ENCODE peak calls at places on chromosome 12, in five cellular contexts. One of them, this sample, is unnamed.

GRCh38 chr12:121003650-121004049 is 12.6 kb downstream of the C12orf43 start:
- DNase-seq in transverse colon: peak
- DNase-seq in D341Med: no peak
- DNase-seq in T-helper 9 cell: no peak
- DNase-seq in stimulated activated CD8-positive, alpha-beta memory T cell treated with anti-CD3 and anti-CD28 coated beads, Interleukin-15, amount 100 ng/mL, for 1 hour: no peak
- DNase-seq in this sample: no peak

GRCh38 chr12:47032644-47033043 is 46.8 kb upstream of the PCED1B start:
- DNase-seq in transverse colon: no peak
- DNase-seq in D341Med: no peak
- DNase-seq in T-helper 9 cell: no peak
- DNase-seq in stimulated activated CD8-positive, alpha-beta memory T cell treated with anti-CD3 and anti-CD28 coated beads, Interleukin-15, amount 100 ng/mL, for 1 hour: no peak
- DNase-seq in this sample: no peak

GRCh38 chr12:111780166-111780565 is 13.4 kb downstream of the ALDH2 start:
- DNase-seq in stimulated activated CD8-positive, alpha-beta memory T cell treated with anti-CD3 and anti-CD28 coated beads, Interleukin-15, amount 100 ng/mL, for 1 hour: no peak
- DNase-seq in transverse colon: peak
- DNase-seq in T-helper 9 cell: no peak
- DNase-seq in D341Med: no peak
- DNase-seq in this sample: no peak

GRCh38 chr12:124884587-124885438 is 21.1 kb upstream of the SCARB1 start:
- DNase-seq in T-helper 9 cell: no peak
- DNase-seq in D341Med: no peak
- DNase-seq in stimulated activated CD8-positive, alpha-beta memory T cell treated with anti-CD3 and anti-CD28 coated beads, Interleukin-15, amount 100 ng/mL, for 1 hour: no peak
- DNase-seq in transverse colon: peak
- DNase-seq in this sample: no peak

GRCh38 chr12:52251367-52252055 is 18.5 kb downstream of the KRT7 start:
- DNase-seq in transverse colon: no peak
- DNase-seq in T-helper 9 cell: no peak
- DNase-seq in stimulated activated CD8-positive, alpha-beta memory T cell treated with anti-CD3 and anti-CD28 coated beads, Interleukin-15, amount 100 ng/mL, for 1 hour: no peak
- DNase-seq in D341Med: no peak
- DNase-seq in this sample: no peak

GRCh38 chr12:116404913-116405611 is 127.6 kb upstream of the MED13L start:
- DNase-seq in stimulated activated CD8-positive, alpha-beta memory T cell treated with anti-CD3 and anti-CD28 coated beads, Interleukin-15, amount 100 ng/mL, for 1 hour: no peak
- DNase-seq in transverse colon: no peak
- DNase-seq in D341Med: no peak
- DNase-seq in T-helper 9 cell: no peak
- DNase-seq in this sample: no peak

GRCh38 chr12:54980341-54980740 is 4.2 kb downstream of the TESPA1 start:
- DNase-seq in T-helper 9 cell: peak
- DNase-seq in stimulated activated CD8-positive, alpha-beta memory T cell treated with anti-CD3 and anti-CD28 coated beads, Interleukin-15, amount 100 ng/mL, for 1 hour: no peak
- DNase-seq in transverse colon: no peak
- DNase-seq in D341Med: no peak
- DNase-seq in this sample: no peak

GRCh38 chr12:31845613-31846321 is 113.4 kb upstream of the RESF1 start:
- DNase-seq in transverse colon: no peak
- DNase-seq in D341Med: no peak
- DNase-seq in stimulated activated CD8-positive, alpha-beta memory T cell treated with anti-CD3 and anti-CD28 coated beads, Interleukin-15, amount 100 ng/mL, for 1 hour: no peak
- DNase-seq in T-helper 9 cell: no peak
- DNase-seq in this sample: no peak

GRCh38 chr12:32312049-32312670 is 87.2 kb upstream of the FGD4 start:
- DNase-seq in transverse colon: no peak
- DNase-seq in D341Med: peak
- DNase-seq in stimulated activated CD8-positive, alpha-beta memory T cell treated with anti-CD3 and anti-CD28 coated beads, Interleukin-15, amount 100 ng/mL, for 1 hour: no peak
- DNase-seq in T-helper 9 cell: no peak
- DNase-seq in this sample: peak

GRCh38 chr12:80218925-80219714 is 119.8 kb downstream of the OTOGL start:
- DNase-seq in transverse colon: no peak
- DNase-seq in stimulated activated CD8-positive, alpha-beta memory T cell treated with anti-CD3 and anti-CD28 coated beads, Interleukin-15, amount 100 ng/mL, for 1 hour: no peak
- DNase-seq in D341Med: no peak
- DNase-seq in T-helper 9 cell: no peak
- DNase-seq in this sample: no peak

GRCh38 chr12:117842220-117842619 is 126.6 kb downstream of the KSR2 start:
- DNase-seq in D341Med: no peak
- DNase-seq in transverse colon: no peak
- DNase-seq in T-helper 9 cell: no peak
- DNase-seq in stimulated activated CD8-positive, alpha-beta memory T cell treated with anti-CD3 and anti-CD28 coated beads, Interleukin-15, amount 100 ng/mL, for 1 hour: no peak
- DNase-seq in this sample: no peak

GRCh38 chr12:26891704-26892103 is 46.1 kb downstream of the INTS13 start:
- DNase-seq in transverse colon: no peak
- DNase-seq in T-helper 9 cell: no peak
- DNase-seq in stimulated activated CD8-positive, alpha-beta memory T cell treated with anti-CD3 and anti-CD28 coated beads, Interleukin-15, amount 100 ng/mL, for 1 hour: no peak
- DNase-seq in D341Med: no peak
- DNase-seq in this sample: no peak

GRCh38 chr12:95574799-95575452 is 23.6 kb upstream of the USP44 start:
- DNase-seq in T-helper 9 cell: no peak
- DNase-seq in D341Med: peak
- DNase-seq in transverse colon: no peak
- DNase-seq in stimulated activated CD8-positive, alpha-beta memory T cell treated with anti-CD3 and anti-CD28 coated beads, Interleukin-15, amount 100 ng/mL, for 1 hour: no peak
- DNase-seq in this sample: peak

GRCh38 chr12:31749024-31749704 is 20.3 kb upstream of the AMN1 start:
- DNase-seq in D341Med: no peak
- DNase-seq in stimulated activated CD8-positive, alpha-beta memory T cell treated with anti-CD3 and anti-CD28 coated beads, Interleukin-15, amount 100 ng/mL, for 1 hour: peak
- DNase-seq in T-helper 9 cell: peak
- DNase-seq in transverse colon: peak
- DNase-seq in this sample: peak

GRCh38 chr12:65603428-65604351 is 220.6 kb upstream of the HMGA2 start:
- DNase-seq in T-helper 9 cell: no peak
- DNase-seq in transverse colon: peak
- DNase-seq in stimulated activated CD8-positive, alpha-beta memory T cell treated with anti-CD3 and anti-CD28 coated beads, Interleukin-15, amount 100 ng/mL, for 1 hour: no peak
- DNase-seq in D341Med: no peak
- DNase-seq in this sample: peak

GRCh38 chr12:39807043-39807442 is 187.4 kb upstream of the ABCD2 start:
- DNase-seq in transverse colon: no peak
- DNase-seq in stimulated activated CD8-positive, alpha-beta memory T cell treated with anti-CD3 and anti-CD28 coated beads, Interleukin-15, amount 100 ng/mL, for 1 hour: no peak
- DNase-seq in D341Med: peak
- DNase-seq in T-helper 9 cell: no peak
- DNase-seq in this sample: no peak

GRCh38 chr12:103728323-103728722 is 112.7 kb downstream of the NT5DC3 start:
- DNase-seq in stimulated activated CD8-positive, alpha-beta memory T cell treated with anti-CD3 and anti-CD28 coated beads, Interleukin-15, amount 100 ng/mL, for 1 hour: no peak
- DNase-seq in T-helper 9 cell: no peak
- DNase-seq in D341Med: no peak
- DNase-seq in transverse colon: no peak
- DNase-seq in this sample: no peak

GRCh38 chr12:97778111-97778510 is 315.5 kb downstream of the RMST start:
- DNase-seq in T-helper 9 cell: no peak
- DNase-seq in D341Med: no peak
- DNase-seq in stimulated activated CD8-positive, alpha-beta memory T cell treated with anti-CD3 and anti-CD28 coated beads, Interleukin-15, amount 100 ng/mL, for 1 hour: no peak
- DNase-seq in transverse colon: no peak
- DNase-seq in this sample: no peak

GRCh38 chr12:82673698-82674097 is 13.0 kb upstream of the TMTC2 start:
- DNase-seq in stimulated activated CD8-positive, alpha-beta memory T cell treated with anti-CD3 and anti-CD28 coated beads, Interleukin-15, amount 100 ng/mL, for 1 hour: no peak
- DNase-seq in transverse colon: no peak
- DNase-seq in D341Med: no peak
- DNase-seq in T-helper 9 cell: no peak
- DNase-seq in this sample: no peak

GRCh38 chr12:15364221-15365170 is 42.2 kb downstream of the PTPRO start:
- DNase-seq in D341Med: no peak
- DNase-seq in T-helper 9 cell: no peak
- DNase-seq in transverse colon: no peak
- DNase-seq in stimulated activated CD8-positive, alpha-beta memory T cell treated with anti-CD3 and anti-CD28 coated beads, Interleukin-15, amount 100 ng/mL, for 1 hour: no peak
- DNase-seq in this sample: no peak

GRCh38 chr12:77941396-77941795 is 110.7 kb downstream of the NAV3 start:
- DNase-seq in T-helper 9 cell: no peak
- DNase-seq in transverse colon: no peak
- DNase-seq in stimulated activated CD8-positive, alpha-beta memory T cell treated with anti-CD3 and anti-CD28 coated beads, Interleukin-15, amount 100 ng/mL, for 1 hour: no peak
- DNase-seq in D341Med: no peak
- DNase-seq in this sample: no peak

GRCh38 chr12:128111333-128111732 is 155.6 kb upstream of the TMEM132C start:
- DNase-seq in D341Med: no peak
- DNase-seq in transverse colon: no peak
- DNase-seq in T-helper 9 cell: no peak
- DNase-seq in stimulated activated CD8-positive, alpha-beta memory T cell treated with anti-CD3 and anti-CD28 coated beads, Interleukin-15, amount 100 ng/mL, for 1 hour: no peak
- DNase-seq in this sample: no peak

GRCh38 chr12:51818567-51819300 is 29.8 kb downstream of the FIGNL2 start:
- DNase-seq in transverse colon: no peak
- DNase-seq in D341Med: no peak
- DNase-seq in stimulated activated CD8-positive, alpha-beta memory T cell treated with anti-CD3 and anti-CD28 coated beads, Interleukin-15, amount 100 ng/mL, for 1 hour: no peak
- DNase-seq in T-helper 9 cell: no peak
- DNase-seq in this sample: no peak

GRCh38 chr12:12214635-12215131 is 52.2 kb downstream of the LRP6 start:
- DNase-seq in stimulated activated CD8-positive, alpha-beta memory T cell treated with anti-CD3 and anti-CD28 coated beads, Interleukin-15, amount 100 ng/mL, for 1 hour: no peak
- DNase-seq in transverse colon: no peak
- DNase-seq in D341Med: no peak
- DNase-seq in T-helper 9 cell: no peak
- DNase-seq in this sample: no peak

GRCh38 chr12:94561943-94562411 is 88.4 kb downstream of the TMCC3 start:
- DNase-seq in transverse colon: peak
- DNase-seq in stimulated activated CD8-positive, alpha-beta memory T cell treated with anti-CD3 and anti-CD28 coated beads, Interleukin-15, amount 100 ng/mL, for 1 hour: no peak
- DNase-seq in T-helper 9 cell: no peak
- DNase-seq in D341Med: no peak
- DNase-seq in this sample: no peak